ENCODE peak calls at places on chromosome 6, in four cellular contexts. W is H9, G is NCI-H1092 treated with DMSO at 0.1 percent for 48 hours, J is AG08396. P is an unnamed sample.

GRCh38 chr6:82365011-82365751 is 1.6 kb downstream of the TPBG start:
- DNase-seq in W (peak), G (peak), J (peak), P (no peak)

GRCh38 chr6:87244380-87244779 is 78.0 kb upstream of the SMIM8 start:
- DNase-seq in G (no peak), W (no peak), J (peak), P (no peak)

GRCh38 chr6:32991972-32992371 is 17.4 kb downstream of the HLA-DOA start:
- DNase-seq in W (no peak), G (no peak), J (no peak), P (no peak)

GRCh38 chr6:158021814-158022748 is 40.4 kb downstream of the SYNJ2 start:
- DNase-seq in G (no peak), W (no peak), J (no peak), P (no peak)

GRCh38 chr6:153121311-153121710 is 9.8 kb downstream of the RGS17 start:
- DNase-seq in W (no peak), G (no peak), J (no peak), P (no peak)

GRCh38 chr6:1136415-1136774 is 175.5 kb upstream of the FOXQ1 start:
- DNase-seq in J (peak), G (no peak), W (no peak), P (no peak)

GRCh38 chr6:157531169-157531985 is 150.4 kb downstream of the ZDHHC14 start:
- DNase-seq in J (no peak), W (peak), G (no peak), P (no peak)

GRCh38 chr6:10610289-10610688 is 84.1 kb downstream of the C6orf52 start:
- DNase-seq in J (peak), G (no peak), W (no peak), P (no peak)

GRCh38 chr6:491233-491632 is 99.7 kb downstream of the IRF4 start:
- DNase-seq in W (no peak), J (no peak), G (no peak), P (no peak)

GRCh38 chr6:84269947-84270733 is 42.7 kb upstream of the CEP162 start:
- DNase-seq in J (no peak), G (no peak), W (no peak), P (no peak)

GRCh38 chr6:15885624-15886023 is 222.8 kb upstream of the DTNBP1 start:
- DNase-seq in W (no peak), J (no peak), G (no peak), P (no peak)

GRCh38 chr6:13528777-13529343 is 41.5 kb upstream of the GFOD1 start:
- DNase-seq in G (no peak), J (no peak), W (peak), P (no peak)

GRCh38 chr6:170174124-170174770 is 116.6 kb downstream of the DLL1 start:
- DNase-seq in G (no peak), W (peak), J (no peak), P (no peak)

GRCh38 chr6:134814076-134814709 is 135.7 kb downstream of the ALDH8A1 start:
- DNase-seq in J (no peak), W (no peak), G (no peak), P (no peak)

GRCh38 chr6:38750968-38751615 is 36.0 kb downstream of the DNAH8 start:
- DNase-seq in G (no peak), J (no peak), W (no peak), P (no peak)

GRCh38 chr6:21598662-21599061 is 5.1 kb downstream of the SOX4 start:
- DNase-seq in J (peak), G (no peak), W (no peak), P (no peak)

GRCh38 chr6:40719671-40720374 is 132.7 kb upstream of the LRFN2 start:
- DNase-seq in G (no peak), W (peak), J (peak), P (no peak)

GRCh38 chr6:132479131-132479530 is 33.8 kb downstream of the STX7 start:
- DNase-seq in G (no peak), J (no peak), W (no peak), P (no peak)

GRCh38 chr6:12150812-12151432 is 138.8 kb downstream of the HIVEP1 start:
- DNase-seq in J (no peak), W (peak), G (no peak), P (no peak)

GRCh38 chr6:114024746-114025145 is 53.8 kb upstream of the HDAC2 start:
- DNase-seq in W (no peak), G (no peak), J (peak), P (no peak)

GRCh38 chr6:140245641-140246040 is 871.2 kb upstream of the CITED2 start:
- DNase-seq in G (no peak), J (no peak), W (no peak), P (no peak)

GRCh38 chr6:68122032-68122431 is 513.0 kb upstream of the ADGRB3 start:
- DNase-seq in G (no peak), J (no peak), W (no peak), P (no peak)

GRCh38 chr6:167093922-167094432 is 28.9 kb upstream of the CCR6 start:
- DNase-seq in J (no peak), G (no peak), W (no peak), P (no peak)

GRCh38 chr6:156098858-156099257 is 643.2 kb upstream of the NOX3 start:
- DNase-seq in W (no peak), G (peak), J (no peak), P (no peak)

GRCh38 chr6:13702809-13703302 is 8.8 kb downstream of the RANBP9 start:
- DNase-seq in W (no peak), J (no peak), G (no peak), P (no peak)

GRCh38 chr6:25008707-25009106 is 72.9 kb upstream of the RIPOR2 start:
- DNase-seq in W (no peak), G (no peak), J (no peak), P (no peak)

GRCh38 chr6:144777249-144777648 is 492.1 kb downstream of the UTRN start:
- DNase-seq in J (no peak), G (no peak), W (no peak), P (no peak)

GRCh38 chr6:37131104-37131959 is 38.6 kb upstream of the PIM1 start:
- DNase-seq in J (no peak), W (no peak), G (peak), P (peak)

GRCh38 chr6:32973144-32973854 is 4.9 kb downstream of the BRD2 start:
- DNase-seq in W (no peak), G (peak), J (no peak), P (no peak)

P was measured in NCI-H1694 treated with DMSO at 0.1 percent for 48 hours.